ENCODE peak calls at places on chromosomes 16 and 17, in five cellular contexts. D is H9, U is trophoblast cell, T is neuronal stem cell, F is H1. N is an unnamed sample.
A peak's percentile ranks its signal among the peaks of the same experiment; 100 is the strongest.

GRCh38 chr16:4318171-4318910 is 2.5 kb downstream of the GLIS2 start:
- DNase-seq in D (no peak), T (no peak), F (no peak), U (no peak), N (no peak)

GRCh38 chr17:10316986-10317834 is 55.6 kb downstream of the MYH13 start:
- DNase-seq in T (no peak), D (peak; percentile 83), F (no peak), U (peak; percentile 50), N (peak; percentile 26)

GRCh38 chr17:50638572-50638850 is 3.8 kb downstream of the ABCC3 start:
- DNase-seq in D (no peak), F (no peak), T (no peak), U (no peak), N (no peak)

GRCh38 chr16:376817-377418 is 4.9 kb downstream of the PGAP6 start:
- DNase-seq in U (no peak), D (no peak), T (no peak), F (no peak), N (no peak)

GRCh38 chr16:79286646-79287423 is 313.7 kb downstream of the MAF start:
- DNase-seq in D (peak; percentile 43), U (no peak), T (no peak), F (no peak), N (no peak)

GRCh38 chr17:81221371-81221841 is 1.4 kb downstream of the CEP131 start:
- DNase-seq in D (no peak), T (peak; percentile 52), U (no peak), F (no peak), N (no peak)

GRCh38 chr16:19710191-19710908 is 7.7 kb downstream of the KNOP1 start:
- DNase-seq in D (peak; percentile 41), F (no peak), U (no peak), T (no peak), N (no peak)

GRCh38 chr17:29241015-29241963 is 5.4 kb upstream of the CRYBA1 start:
- DNase-seq in U (peak; percentile 95), F (peak; percentile 67), D (peak; percentile 77), T (peak; percentile 63), N (peak; percentile 97)

GRCh38 chr16:5025171-5025632 is 8.5 kb downstream of the NAGPA start:
- DNase-seq in U (no peak), D (peak; percentile 85), T (peak; percentile 46), F (peak; percentile 39), N (no peak)

GRCh38 chr16:68369697-68370096 is 58.9 kb downstream of the PRMT7 start:
- DNase-seq in U (no peak), F (no peak), T (no peak), D (no peak), N (no peak)

GRCh38 chr16:78506372-78507193 is 407.1 kb downstream of the WWOX start:
- DNase-seq in F (no peak), D (no peak), T (no peak), U (no peak), N (no peak)

GRCh38 chr17:17322516-17323510 is 19.6 kb downstream of the NT5M start:
- DNase-seq in T (no peak), F (no peak), U (no peak), D (no peak), N (no peak)

GRCh38 chr17:58136669-58137279 is 11.4 kb upstream of the OR4D1 start:
- DNase-seq in D (peak; percentile 60), F (no peak), T (no peak), U (peak; percentile 42), N (no peak)

GRCh38 chr17:48795444-48796162 is 21.4 kb downstream of the TTLL6 start:
- DNase-seq in F (no peak), T (no peak), U (peak; percentile 66), D (no peak), N (peak; percentile 94)

GRCh38 chr17:7313028-7313889 is 1.9 kb downstream of the GPS2 start:
- DNase-seq in D (peak; percentile 60), F (no peak), U (no peak), T (no peak), N (no peak)

GRCh38 chr17:3985800-3986199 is 21.6 kb upstream of the ATP2A3 start:
- DNase-seq in U (no peak), D (no peak), T (no peak), F (no peak), N (no peak)

GRCh38 chr17:58270476-58271290 is 10.1 kb downstream of the MPO start:
- DNase-seq in U (peak; percentile 15), F (no peak), T (no peak), D (peak; percentile 67), N (no peak)

GRCh38 chr16:71345031-71345430 is 13.5 kb upstream of the CALB2 start:
- DNase-seq in F (no peak), T (peak; percentile 44), D (peak; percentile 27), U (no peak), N (no peak)

GRCh38 chr16:2159052-2159838 is 3.7 kb downstream of the TRAF7 start:
- DNase-seq in D (no peak), T (no peak), U (no peak), F (no peak), N (no peak)

GRCh38 chr16:87008664-87009063 is 308.5 kb downstream of the C16orf95 start:
- DNase-seq in F (no peak), D (no peak), U (no peak), T (no peak), N (no peak)

GRCh38 chr17:40909351-40909750 is 24.3 kb upstream of the KRT20 start:
- DNase-seq in F (peak; percentile 33), U (peak; percentile 99), D (peak; percentile 76), T (peak; percentile 74), N (peak; percentile 96)

GRCh38 chr16:69204106-69204655 is 17.2 kb downstream of the SNTB2 start:
- DNase-seq in T (no peak), F (no peak), D (no peak), U (no peak), N (no peak)

GRCh38 chr17:78742901-78743300 is 39.2 kb downstream of the CYTH1 start:
- DNase-seq in T (no peak), F (no peak), D (no peak), U (no peak), N (no peak)
- H2BK12ac ChIP-seq in T (no peak overlapping the region), F (no peak overlapping the region), D (no peak overlapping the region), U (no peak overlapping the region), N (no peak overlapping the region)

DNA sequence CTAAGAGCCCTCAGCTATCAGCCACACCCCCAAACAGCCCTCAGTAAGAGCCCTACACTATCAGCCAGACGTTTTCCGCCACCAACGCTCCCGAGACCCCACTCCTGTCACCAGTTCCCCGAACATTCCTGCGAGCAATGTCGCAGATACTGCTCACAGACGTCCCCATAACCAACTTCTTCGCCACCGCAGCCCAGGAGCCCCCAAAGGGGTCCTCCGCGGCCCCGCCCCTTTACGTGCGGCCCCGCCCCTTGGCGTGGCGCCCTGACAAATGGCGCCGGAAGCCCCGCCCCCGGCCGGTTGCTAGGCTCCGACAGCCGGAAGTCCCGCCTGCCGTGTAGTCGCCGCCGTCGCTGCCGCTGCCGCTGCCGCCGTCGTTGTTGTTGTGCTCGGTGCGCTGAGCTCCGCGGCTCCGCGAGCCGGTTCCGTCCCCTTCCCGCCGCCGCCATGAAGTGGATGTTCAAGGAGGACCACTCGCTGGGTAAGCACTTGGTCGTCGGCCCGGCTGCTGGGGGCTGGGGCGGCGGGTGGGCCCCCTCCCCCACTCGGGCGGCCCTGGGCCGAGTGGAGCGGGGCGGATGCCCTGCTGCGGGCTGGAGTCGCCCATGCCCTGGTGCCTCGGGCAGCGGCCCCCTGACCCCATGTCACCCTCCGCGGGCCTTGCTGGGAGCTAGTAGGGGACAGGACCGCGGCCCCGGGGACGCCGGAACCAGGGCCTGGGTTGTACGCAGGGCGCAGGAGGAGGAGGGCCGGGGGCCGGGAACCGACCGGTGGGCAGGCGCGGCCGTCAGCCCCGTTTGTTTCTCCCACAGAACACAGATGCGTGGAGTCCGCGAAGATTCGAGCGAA is at the start of gene GABARAPL2:
- DNase-seq in U (peak; percentile 92), D (peak; percentile 92), F (peak; percentile 63), T (peak; percentile 93), N (peak; percentile 84)
- H3K18ac ChIP-seq in U (peak within 1 kb of the TSS; percentile 85), D (no peak within 1 kb of the TSS), F (peak within 1 kb of the TSS; percentile 87), T (peak within 1 kb of the TSS; percentile 97), N (peak within 1 kb of the TSS; percentile 98)

GRCh38 chr16:83085660-83086059 is 458.9 kb downstream of the CDH13 start:
- DNase-seq in T (no peak), D (no peak), F (no peak), U (no peak), N (no peak)
- H3K4ac ChIP-seq in T (no peak overlapping the region), D (no peak overlapping the region), F (no peak overlapping the region), U (no peak overlapping the region), N (no peak overlapping the region)

GRCh38 chr16:56195151-56195550 is 3.9 kb downstream of the GNAO1 start:
- DNase-seq in U (no peak), T (no peak), D (no peak), F (no peak), N (no peak)
- H2BK12ac ChIP-seq in U (no peak overlapping the region), T (no peak overlapping the region), D (no peak overlapping the region), F (no peak overlapping the region), N (no peak overlapping the region)

GRCh38 chr17:68247445-68248198 is at the start of gene AMZ2:
- DNase-seq in D (peak; percentile 95), F (peak; percentile 68), T (peak; percentile 94), U (peak; percentile 98), N (peak; percentile 93)
- H3K18ac ChIP-seq in D (peak within 1 kb of the TSS; percentile 85), F (peak within 1 kb of the TSS; percentile 78), T (peak within 1 kb of the TSS; percentile 98), U (peak within 1 kb of the TSS; percentile 44), N (peak within 1 kb of the TSS; percentile 99)

GRCh38 chr17:75152523-75152922 is 1.8 kb downstream of the JPT1 start:
- DNase-seq in U (no peak), F (no peak), D (no peak), T (no peak), N (no peak)
- H3K4ac ChIP-seq in U (peak overlapping the region; percentile 96), F (no peak overlapping the region), D (no peak overlapping the region), T (no peak overlapping the region), N (no peak overlapping the region)

GRCh38 chr16:31182391-31182790 is 2.5 kb downstream of the FUS start:
- DNase-seq in T (no peak), F (no peak), D (no peak), U (no peak), N (no peak)
- H2BK12ac ChIP-seq in T (no peak overlapping the region), F (no peak overlapping the region), D (no peak overlapping the region), U (no peak overlapping the region), N (no peak overlapping the region)